ENCODE peak calls at places on chromosomes 12 and 14, in four cellular contexts. L is activated CD4-positive, alpha-beta T cell treated with anti-CD3 and anti-CD28 coated beads for 48 hours; C is dorsolateral prefrontal cortex; P is GM03348. N is an unnamed sample.

GRCh38 chr12:68158427-68158826 is 1.1 kb downstream of the IFNG start:
- DNase-seq in C (no peak), P (peak), L (no peak), N (no peak)

GRCh38 chr14:39102265-39102968 is 618 bp downstream of the SEC23A start:
- DNase-seq in C (no peak), P (peak), L (no peak), N (no peak)

GRCh38 chr12:13084898-13085640 is 18.4 kb downstream of the GSG1 start:
- DNase-seq in C (no peak), L (no peak), P (no peak), N (no peak)

GRCh38 chr14:89618309-89618708 is 201.3 kb upstream of the FOXN3 start:
- DNase-seq in P (peak), L (no peak), C (no peak), N (no peak)

GRCh38 chr12:30794591-30795409 is 40.0 kb upstream of the CAPRIN2 start:
- DNase-seq in L (peak), P (peak), C (no peak), N (no peak)

GRCh38 chr14:37013116-37013515 is 159.3 kb downstream of the SLC25A21 start:
- DNase-seq in L (no peak), P (no peak), C (no peak), N (no peak)

GRCh38 chr12:10098762-10099161 is at the start of gene CLEC1A:
- DNase-seq in L (no peak), C (no peak), P (no peak), N (no peak)

GRCh38 chr12:88432536-88433462 is 147.5 kb downstream of the KITLG start:
- DNase-seq in C (no peak), L (no peak), P (peak), N (no peak)

N was measured in omental fat pad.